ENCODE peak calls at places on chromosomes 4 and X, in six cellular contexts. E is PC-3, B is Peyer's patch, D is body of pancreas, G is H9, Q is upper lobe of right lung. M is an unnamed sample.

GRCh38 chr4:113476800-113477199 is 284.7 kb downstream of the CAMK2D start:
- DNase-seq in B (no peak), G (no peak), Q (no peak), D (no peak), E (peak; percentile 50), M (no peak)

GRCh38 chr4:150242820-150243458 is 164.7 kb downstream of the DCLK2 start:
- DNase-seq in Q (no peak), E (peak; percentile 55), G (peak; percentile 58), B (no peak), D (peak; percentile 18), M (no peak)

GRCh38 chr4:178881937-178882336 is 1439.7 kb upstream of the AGA start:
- DNase-seq in G (no peak), Q (no peak), D (no peak), B (no peak), E (no peak), M (no peak)

GRCh38 chr4:56261027-56261426 is 126.3 kb downstream of the AASDH start:
- DNase-seq in Q (no peak), E (no peak), B (no peak), D (no peak), G (no peak), M (no peak)

GRCh38 chr4:21136231-21136630 is 436.0 kb downstream of the PACRGL start:
- DNase-seq in B (no peak), G (no peak), D (no peak), E (no peak), Q (no peak), M (no peak)

GRCh38 chr4:180449395-180449956 is 1793.7 kb upstream of the TENM3 start:
- DNase-seq in E (peak; percentile 57), B (no peak), D (no peak), G (peak; percentile 66), Q (no peak), M (peak; percentile 49)

GRCh38 chrX:25151749-25152148 is 136.0 kb upstream of the ARX start:
- DNase-seq in B (no peak), Q (no peak), E (no peak), G (no peak), D (no peak), M (no peak)

GRCh38 chrX:71106427-71106826 is at the start of gene CXorf65:
- DNase-seq in G (no peak), E (no peak), D (no peak), Q (no peak), B (no peak), M (no peak)

GRCh38 chr4:185480016-185480732 is 8.6 kb upstream of the CCDC110 start:
- DNase-seq in G (no peak), Q (no peak), E (no peak), B (no peak), D (no peak), M (no peak)

GRCh38 chr4:149291463-149291862 is 524.2 kb downstream of the IQCM start:
- DNase-seq in B (no peak), E (peak; percentile 59), Q (no peak), G (no peak), D (peak; percentile 7), M (no peak)

GRCh38 chr4:56106755-56107154 is 158.0 kb downstream of the CEP135 start:
- DNase-seq in Q (no peak), B (no peak), D (peak; percentile 10), G (no peak), E (no peak), M (no peak)

GRCh38 chrX:105126201-105126600 is 94.3 kb downstream of the TEX13A start:
- DNase-seq in E (peak; percentile 70), Q (no peak), D (no peak), B (no peak), G (no peak), M (no peak)

GRCh38 chrX:71922697-71923096 is 12.1 kb downstream of the NHSL2 start:
- DNase-seq in E (no peak), B (no peak), Q (no peak), G (no peak), D (no peak), M (no peak)

GRCh38 chrX:40098264-40099045 is 697 bp upstream of the BCOR start:
- DNase-seq in G (peak; percentile 80), B (peak; percentile 75), D (peak; percentile 69), E (peak; percentile 51), Q (peak; percentile 73), M (peak; percentile 65)

GRCh38 chr4:140947507-140947906 is 185.8 kb downstream of the RNF150 start:
- DNase-seq in B (no peak), Q (no peak), G (no peak), E (peak; percentile 34), D (peak; percentile 11), M (no peak)

GRCh38 chr4:114400531-114400930 is 198.1 kb upstream of the UGT8 start:
- DNase-seq in Q (no peak), D (no peak), G (no peak), E (peak; percentile 46), B (no peak), M (no peak)

GRCh38 chr4:181261279-181261678 is 981.9 kb upstream of the TENM3 start:
- DNase-seq in E (no peak), Q (no peak), D (no peak), B (no peak), G (no peak), M (no peak)

GRCh38 chr4:141501395-141501794 is 135.0 kb upstream of the IL15 start:
- DNase-seq in Q (no peak), B (no peak), D (no peak), E (no peak), G (no peak), M (no peak)

GRCh38 chrX:39852496-39852895 is 245.3 kb downstream of the BCOR start:
- DNase-seq in E (peak; percentile 39), B (no peak), D (no peak), G (no peak), Q (no peak), M (no peak)

GRCh38 chr4:147340547-147341225 is 140.2 kb upstream of the EDNRA start:
- DNase-seq in G (no peak), Q (no peak), E (peak; percentile 7), B (no peak), D (no peak), M (no peak)

GRCh38 chr4:99852199-99852718 is 35.6 kb downstream of the DAPP1 start:
- DNase-seq in D (no peak), E (no peak), G (no peak), B (no peak), Q (no peak), M (no peak)

GRCh38 chr4:147599206-147599605 is 18.0 kb upstream of the TMEM184C start:
- DNase-seq in E (no peak), Q (no peak), B (no peak), G (no peak), D (no peak), M (no peak)

GRCh38 chr4:109728385-109728784 is 1.5 kb downstream of the PLA2G12A start:
- DNase-seq in B (no peak), E (peak; percentile 49), Q (no peak), G (no peak), D (no peak), M (no peak)

GRCh38 chrX:130079824-130080406 is 30.4 kb downstream of the ELF4 start:
- DNase-seq in G (no peak), D (peak; percentile 65), E (peak; percentile 75), Q (no peak), B (peak; percentile 86), M (no peak)

GRCh38 chrX:102654696-102655095 is 3.4 kb downstream of the GPRASP1 start:
- DNase-seq in E (no peak), Q (no peak), D (no peak), G (no peak), B (no peak), M (no peak)

GRCh38 chr4:113534698-113535097 is 226.8 kb downstream of the CAMK2D start:
- DNase-seq in G (no peak), Q (no peak), E (no peak), B (no peak), D (no peak), M (no peak)

GRCh38 chr4:88900432-88900831 is 156.6 kb downstream of the FAM13A start:
- DNase-seq in Q (no peak), D (no peak), G (no peak), E (peak; percentile 46), B (no peak), M (no peak)

DNA sequence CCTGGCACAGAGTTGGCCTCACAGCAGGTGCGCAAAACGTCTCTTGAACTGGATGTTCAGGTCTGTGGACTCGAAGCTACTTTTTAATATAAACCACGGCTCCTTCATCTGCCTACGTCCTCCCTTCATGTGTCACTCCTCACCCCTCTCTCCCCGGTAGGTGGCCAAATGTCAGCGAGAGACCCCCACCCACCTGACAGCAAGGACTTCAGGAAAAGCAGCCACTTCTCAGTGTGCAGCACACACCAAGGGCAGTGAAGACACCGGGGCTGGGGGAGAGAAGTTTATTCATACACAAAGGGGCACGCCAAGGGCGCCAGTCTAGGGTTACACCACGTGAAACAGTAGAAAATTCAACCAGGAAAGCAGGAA is 181.2 kb downstream of the AFAP1 start:
- DNase-seq in B (no peak), E (no peak), Q (no peak), G (no peak), D (no peak), M (no peak)
- H3K27ac ChIP-seq in B (no peak overlapping the region), E (no peak overlapping the region), Q (no peak overlapping the region), G (no peak overlapping the region), D (no peak overlapping the region), M (no peak overlapping the region)

GRCh38 chrX:11484290-11484689 is 181.4 kb downstream of the ARHGAP6 start:
- DNase-seq in Q (no peak), E (no peak), D (no peak), G (no peak), B (no peak), M (no peak)
- H3K27ac ChIP-seq in Q (no peak overlapping the region), E (no peak overlapping the region), D (no peak overlapping the region), G (no peak overlapping the region), B (no peak overlapping the region), M (no peak overlapping the region)

DNA sequence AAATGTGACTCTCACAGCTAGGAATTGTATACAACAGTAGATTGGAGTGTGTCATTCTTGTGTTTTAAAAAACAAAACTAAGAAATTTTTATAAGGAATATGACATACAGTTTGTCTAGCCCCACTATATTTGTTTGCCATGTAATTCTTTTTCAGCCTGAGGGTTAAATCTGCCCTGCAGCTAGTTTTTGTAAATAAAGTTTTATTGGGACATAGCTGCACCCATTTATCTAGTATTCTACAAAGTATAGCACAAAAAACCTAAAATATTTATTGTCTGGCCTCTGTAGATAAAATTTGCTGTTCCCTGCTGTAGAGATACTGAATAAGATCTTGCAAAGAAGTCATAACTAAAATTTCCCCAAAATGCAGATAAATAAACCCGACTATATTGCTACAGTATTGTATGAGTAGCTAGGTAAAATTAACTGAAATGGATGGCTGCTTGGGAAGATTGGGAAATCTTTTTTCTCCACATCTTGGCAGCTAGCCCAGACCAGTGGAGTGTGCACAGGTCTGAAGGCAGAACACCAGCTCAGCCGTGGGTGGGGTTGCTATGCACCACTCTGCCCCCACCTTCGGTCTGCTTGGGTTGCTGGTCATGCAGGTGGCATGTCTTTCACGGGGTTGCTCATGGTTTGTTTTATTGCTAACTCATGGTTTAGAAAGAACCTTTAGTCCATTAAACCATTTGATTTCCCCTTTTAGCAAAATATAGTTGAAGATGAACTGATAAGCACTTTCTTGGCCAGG is 127.9 kb downstream of the KLHL8 start:
- DNase-seq in D (peak; percentile 84), E (peak; percentile 94), B (peak; percentile 83), Q (peak; percentile 89), G (no peak), M (no peak)
- H3K27ac ChIP-seq in D (peak overlapping the region; percentile 6), E (peak overlapping the region; percentile 87), B (no peak overlapping the region), Q (peak overlapping the region; percentile 11), G (no peak overlapping the region), M (no peak overlapping the region)

DNA sequence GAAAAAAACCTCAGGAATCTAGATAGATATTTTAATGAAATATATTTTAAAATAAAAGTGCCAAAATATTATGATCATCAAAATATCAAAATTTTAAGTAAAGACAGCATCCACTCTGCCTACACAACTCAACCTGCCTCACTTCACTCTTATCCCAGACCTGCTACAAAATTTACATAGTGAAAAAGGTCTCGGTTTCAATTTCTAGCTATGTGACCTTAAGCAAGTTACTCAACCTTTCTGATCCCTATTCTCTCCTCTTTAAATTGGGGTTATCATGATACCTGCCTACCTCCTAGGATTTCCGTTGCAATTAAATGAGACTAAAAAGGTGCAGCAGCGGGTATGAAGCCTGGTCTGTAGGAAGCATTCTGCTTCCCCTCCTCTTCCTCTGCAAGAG is 72.9 kb downstream of the FAM114A1 start:
- DNase-seq in Q (no peak), E (no peak), D (no peak), G (no peak), B (no peak), M (no peak)
- H3K27ac ChIP-seq in Q (no peak overlapping the region), E (no peak overlapping the region), D (no peak overlapping the region), G (no peak overlapping the region), B (no peak overlapping the region), M (no peak overlapping the region)

M was measured in SJSA1.